ENCODE peak calls at places on chromosomes 5 and 9, in nine cellular contexts. B is stimulated activated CD4-positive, alpha-beta T cell treated with anti-CD3 and anti-CD28 coated beads, Interleukin-1b, Interleukin-23, amount 100 ng/mL, for 4 hours; L is NCI-H2171 treated with DMSO at 0.1 percent for 48 hours; I is ELR; P is osteocyte; E is IMR-90; V is H1; K is activated T-helper 1 cell treated with anti-CD3 and anti-CD28 coated beads, Interleukin-12 subunit alpha, Interleukin-12 subunit beta, Interleukin-2, Interleukin-4 antibody, amounts not matched to agents 30 ng/mL and 10 ng/mL and 1 ng/mL, durations not matched to agents 14 hours and 24 hours and 36 hours; O is central memory CD4-positive, alpha-beta T cell. H is an unnamed sample.

GRCh38 chr9:12775963-12776774 is 1.3 kb downstream of the LURAP1L start:
- DNase-seq in B (no peak), I (peak), P (peak), L (peak), O (no peak), K (no peak), V (peak), E (peak), H (peak)

GRCh38 chr5:25436452-25436851 is 791.7 kb upstream of the CDH10 start:
- DNase-seq in L (no peak), P (no peak), K (no peak), O (no peak), B (no peak), E (no peak), V (no peak), I (no peak), H (no peak)

GRCh38 chr5:108148715-108149139 is 233.2 kb downstream of the FBXL17 start:
- DNase-seq in O (no peak), B (no peak), V (no peak), P (no peak), E (peak), K (no peak), L (peak), I (peak), H (peak)

GRCh38 chr9:38389313-38389712 is 3.2 kb upstream of the ALDH1B1 start:
- DNase-seq in E (peak), I (no peak), V (no peak), O (no peak), B (no peak), L (no peak), P (no peak), K (no peak), H (no peak)

GRCh38 chr5:170275376-170275994 is 22.1 kb downstream of the LCP2 start:
- DNase-seq in B (no peak), O (peak), I (no peak), K (no peak), L (no peak), V (no peak), P (no peak), E (no peak), H (no peak)

GRCh38 chr9:76321185-76321828 is 72.9 kb downstream of the RFK start:
- DNase-seq in K (no peak), V (no peak), L (no peak), O (no peak), B (no peak), I (peak), P (no peak), E (peak), H (peak)

GRCh38 chr5:173771058-173771742 is 116.9 kb upstream of the CPEB4 start:
- DNase-seq in E (no peak), L (no peak), P (no peak), O (no peak), K (no peak), I (no peak), V (no peak), B (no peak), H (no peak)

GRCh38 chr9:98108540-98109031 is 10.4 kb downstream of the TRIM14 start:
- DNase-seq in E (no peak), K (peak), B (peak), L (no peak), V (no peak), I (no peak), P (no peak), O (peak), H (no peak)

GRCh38 chr5:108801776-108802175 is 54.1 kb downstream of the FER start:
- DNase-seq in V (no peak), I (peak), B (no peak), E (peak), O (no peak), K (no peak), P (no peak), L (no peak), H (peak)

GRCh38 chr9:137085918-137086530 is 761 bp upstream of the MAN1B1 start:
- DNase-seq in I (peak), V (no peak), K (peak), L (peak), O (peak), P (no peak), B (peak), E (no peak), H (peak)

GRCh38 chr5:176995896-176996767 is 10.4 kb downstream of the UIMC1 start:
- DNase-seq in I (peak), L (no peak), P (no peak), V (no peak), K (no peak), E (peak), B (no peak), O (no peak), H (no peak)

GRCh38 chr9:75422939-75423522 is 334.7 kb downstream of the OSTF1 start:
- DNase-seq in E (no peak), L (no peak), P (no peak), V (no peak), I (no peak), O (no peak), K (no peak), B (no peak), H (no peak)

GRCh38 chr5:172940242-172941066 is 18.8 kb upstream of the RPL26L1 start:
- DNase-seq in L (no peak), V (no peak), E (no peak), O (no peak), I (no peak), K (no peak), B (no peak), P (no peak), H (no peak)

GRCh38 chr5:132775439-132776076 is 1.5 kb downstream of the SEPTIN8 start:
- DNase-seq in K (no peak), E (no peak), L (no peak), O (no peak), B (no peak), P (no peak), I (peak), V (no peak), H (no peak)

GRCh38 chr9:85742630-85742928 is 825 bp upstream of the AGTPBP1 start:
- DNase-seq in E (peak), B (no peak), O (no peak), P (no peak), L (no peak), K (no peak), I (peak), V (no peak), H (no peak)

GRCh38 chr9:116450378-116451139 is 236.5 kb upstream of the TRIM32 start:
- DNase-seq in L (no peak), O (no peak), P (no peak), I (peak), E (peak), B (no peak), V (no peak), K (no peak), H (peak)

GRCh38 chr5:169695919-169696490 is 58.9 kb downstream of the DOCK2 start:
- DNase-seq in E (peak), L (no peak), O (no peak), I (peak), K (no peak), V (no peak), B (no peak), P (peak), H (peak)

GRCh38 chr9:19136129-19136528 is 8.8 kb upstream of the PLIN2 start:
- DNase-seq in K (no peak), P (no peak), B (no peak), V (no peak), I (no peak), O (no peak), E (no peak), L (no peak), H (no peak)

GRCh38 chr5:62296998-62297397 is 9.0 kb upstream of the KIF2A start:
- DNase-seq in L (no peak), E (no peak), V (no peak), B (no peak), K (peak), P (no peak), O (peak), I (no peak), H (no peak)

GRCh38 chr5:171387970-171388815 is 544 bp downstream of the NPM1 start:
- DNase-seq in K (peak), B (peak), E (peak), I (peak), L (peak), P (peak), O (peak), V (peak), H (peak)

GRCh38 chr9:127204771-127205470 is 59.7 kb upstream of the GARNL3 start:
- DNase-seq in K (no peak), B (no peak), E (peak), V (no peak), I (peak), L (peak), P (no peak), O (no peak), H (peak)

GRCh38 chr9:69325409-69326212 is 596 bp downstream of the ENTREP1 start:
- DNase-seq in O (no peak), V (peak), K (no peak), L (peak), B (no peak), I (no peak), P (no peak), E (no peak), H (peak)

GRCh38 chr5:17189381-17190036 is 27.9 kb upstream of the BASP1 start:
- DNase-seq in B (peak), I (peak), P (peak), V (peak), O (peak), L (peak), E (peak), K (peak), H (peak)

GRCh38 chr5:142151436-142152382 is 43.1 kb downstream of the NDFIP1 start:
- DNase-seq in I (peak), V (no peak), P (no peak), B (peak), O (peak), E (peak), L (peak), K (peak), H (peak)

GRCh38 chr9:112017878-112018277 is 121.3 kb downstream of the UGCG start:
- DNase-seq in O (no peak), I (no peak), P (no peak), E (no peak), V (no peak), K (no peak), L (no peak), B (no peak), H (no peak)

GRCh38 chr5:173733065-173733824 is 116.8 kb upstream of the BOD1 start:
- DNase-seq in V (no peak), O (no peak), B (no peak), L (no peak), K (no peak), E (no peak), P (no peak), I (no peak), H (no peak)

GRCh38 chr9:134728021-134728795 is 86.6 kb downstream of the COL5A1 start:
- DNase-seq in B (no peak), I (no peak), K (no peak), P (no peak), L (no peak), V (no peak), E (no peak), O (no peak), H (no peak)

GRCh38 chr9:37974506-37975173 is 70.7 kb upstream of the SLC25A51 start:
- DNase-seq in K (no peak), I (peak), O (no peak), E (no peak), P (no peak), L (no peak), V (no peak), B (no peak), H (no peak)

GRCh38 chr5:13251623-13252367 is 692.7 kb downstream of the DNAH5 start:
- DNase-seq in L (no peak), O (no peak), E (no peak), B (no peak), I (peak), V (no peak), P (no peak), K (no peak), H (peak)

GRCh38 chr5:74054139-74054538 is 428.1 kb downstream of the ARHGEF28 start:
- DNase-seq in I (no peak), B (no peak), O (no peak), V (no peak), E (no peak), P (no peak), L (peak), K (no peak), H (no peak)

GRCh38 chr5:149656576-149657182 is 73.4 kb upstream of the PPARGC1B start:
- DNase-seq in E (no peak), P (no peak), V (peak), K (no peak), B (no peak), I (peak), L (peak), O (no peak), H (no peak)

H was measured in Daoy.